ENCODE peak calls at places on chromosomes 16 and 17, in eight cellular contexts. One of them, this sample, is unnamed.
A peak's percentile ranks its signal among the peaks of the same experiment; 100 is the strongest.

GRCh38 chr16:89357460-89357859 is 132.9 kb downstream of the ANKRD11 start:
- DNase-seq in mammary epithelial cell: no peak
- DNase-seq in uterus: no peak
- DNase-seq in bronchial epithelial cell: no peak
- DNase-seq in stomach: no peak
- DNase-seq in AG10803: no peak
- DNase-seq in breast epithelium: no peak
- DNase-seq in esophagus muscularis mucosa: no peak
- DNase-seq in this sample: no peak

GRCh38 chr17:3890893-3891219 is 2.0 kb downstream of the CAMKK1 start:
- DNase-seq in uterus: no peak
- DNase-seq in esophagus muscularis mucosa: no peak
- DNase-seq in breast epithelium: no peak
- DNase-seq in mammary epithelial cell: no peak
- DNase-seq in AG10803: no peak
- DNase-seq in bronchial epithelial cell: no peak
- DNase-seq in stomach: no peak
- DNase-seq in this sample: no peak

GRCh38 chr17:82913304-82914043 is 73.7 kb upstream of the ZNF750 start:
- DNase-seq in mammary epithelial cell: no peak
- DNase-seq in bronchial epithelial cell: no peak
- DNase-seq in stomach: peak; percentile 44
- DNase-seq in uterus: no peak
- DNase-seq in AG10803: no peak
- DNase-seq in esophagus muscularis mucosa: no peak
- DNase-seq in breast epithelium: no peak
- DNase-seq in this sample: no peak

GRCh38 chr16:19555938-19556778 is 655 bp downstream of the VPS35L start:
- DNase-seq in esophagus muscularis mucosa: no peak
- DNase-seq in bronchial epithelial cell: peak; percentile 24
- DNase-seq in stomach: no peak
- DNase-seq in breast epithelium: no peak
- DNase-seq in mammary epithelial cell: peak; percentile 27
- DNase-seq in uterus: peak; percentile 19
- DNase-seq in AG10803: peak; percentile 23
- DNase-seq in this sample: no peak

GRCh38 chr17:8839410-8839935 is 28.0 kb downstream of the PIK3R6 start:
- DNase-seq in breast epithelium: no peak
- DNase-seq in stomach: no peak
- DNase-seq in esophagus muscularis mucosa: peak; percentile 34
- DNase-seq in uterus: no peak
- DNase-seq in bronchial epithelial cell: no peak
- DNase-seq in AG10803: no peak
- DNase-seq in mammary epithelial cell: no peak
- DNase-seq in this sample: peak; percentile 1

GRCh38 chr16:84246679-84247077 is 6.9 kb upstream of the KCNG4 start:
- DNase-seq in uterus: no peak
- DNase-seq in stomach: no peak
- DNase-seq in mammary epithelial cell: no peak
- DNase-seq in breast epithelium: no peak
- DNase-seq in AG10803: no peak
- DNase-seq in esophagus muscularis mucosa: no peak
- DNase-seq in bronchial epithelial cell: no peak
- DNase-seq in this sample: no peak

GRCh38 chr16:2486645-2487516 is 12.0 kb downstream of the TBC1D24 start:
- DNase-seq in mammary epithelial cell: no peak
- DNase-seq in stomach: peak; percentile 81
- DNase-seq in uterus: no peak
- DNase-seq in bronchial epithelial cell: peak; percentile 41
- DNase-seq in AG10803: no peak
- DNase-seq in esophagus muscularis mucosa: no peak
- DNase-seq in breast epithelium: peak; percentile 71
- DNase-seq in this sample: no peak

GRCh38 chr17:71163121-71163812 is 957.6 kb upstream of the SOX9 start:
- DNase-seq in mammary epithelial cell: no peak
- DNase-seq in esophagus muscularis mucosa: no peak
- DNase-seq in breast epithelium: no peak
- DNase-seq in bronchial epithelial cell: peak; percentile 15
- DNase-seq in AG10803: no peak
- DNase-seq in stomach: peak; percentile 77
- DNase-seq in uterus: no peak
- DNase-seq in this sample: no peak

GRCh38 chr17:60231234-60231633 is 81.5 kb downstream of the CA4 start:
- DNase-seq in esophagus muscularis mucosa: no peak
- DNase-seq in AG10803: peak; percentile 21
- DNase-seq in uterus: no peak
- DNase-seq in stomach: no peak
- DNase-seq in breast epithelium: no peak
- DNase-seq in mammary epithelial cell: peak; percentile 9
- DNase-seq in bronchial epithelial cell: peak; percentile 19
- DNase-seq in this sample: no peak

GRCh38 chr17:20970329-20970728 is 72.5 kb downstream of the USP22 start:
- DNase-seq in AG10803: no peak
- DNase-seq in uterus: no peak
- DNase-seq in bronchial epithelial cell: no peak
- DNase-seq in mammary epithelial cell: no peak
- DNase-seq in stomach: no peak
- DNase-seq in esophagus muscularis mucosa: no peak
- DNase-seq in breast epithelium: no peak
- DNase-seq in this sample: no peak

GRCh38 chr17:4808378-4808767 is 1.4 kb downstream of the PLD2 start:
- DNase-seq in AG10803: no peak
- DNase-seq in esophagus muscularis mucosa: no peak
- DNase-seq in breast epithelium: peak; percentile 80
- DNase-seq in stomach: peak; percentile 80
- DNase-seq in mammary epithelial cell: no peak
- DNase-seq in bronchial epithelial cell: no peak
- DNase-seq in uterus: peak; percentile 41
- DNase-seq in this sample: no peak

GRCh38 chr17:72555052-72555451 is 434.2 kb downstream of the SOX9 start:
- DNase-seq in bronchial epithelial cell: peak; percentile 30
- DNase-seq in uterus: no peak
- DNase-seq in AG10803: no peak
- DNase-seq in esophagus muscularis mucosa: no peak
- DNase-seq in mammary epithelial cell: no peak
- DNase-seq in stomach: no peak
- DNase-seq in breast epithelium: no peak
- DNase-seq in this sample: no peak

GRCh38 chr17:39996789-39997188 is 16.2 kb downstream of the PSMD3 start:
- DNase-seq in stomach: no peak
- DNase-seq in AG10803: no peak
- DNase-seq in bronchial epithelial cell: no peak
- DNase-seq in mammary epithelial cell: no peak
- DNase-seq in esophagus muscularis mucosa: no peak
- DNase-seq in uterus: no peak
- DNase-seq in breast epithelium: no peak
- DNase-seq in this sample: peak; percentile 70

GRCh38 chr17:41417576-41418015 is 6.8 kb downstream of the KRT37 start:
- DNase-seq in uterus: no peak
- DNase-seq in bronchial epithelial cell: peak; percentile 91
- DNase-seq in breast epithelium: no peak
- DNase-seq in AG10803: no peak
- DNase-seq in mammary epithelial cell: peak; percentile 65
- DNase-seq in stomach: no peak
- DNase-seq in esophagus muscularis mucosa: no peak
- DNase-seq in this sample: no peak

GRCh38 chr17:78112508-78113471 is 15.8 kb downstream of the TMC6 start:
- DNase-seq in AG10803: peak; percentile 33
- DNase-seq in mammary epithelial cell: peak; percentile 38
- DNase-seq in stomach: peak; percentile 87
- DNase-seq in uterus: peak; percentile 58
- DNase-seq in breast epithelium: peak; percentile 75
- DNase-seq in bronchial epithelial cell: peak; percentile 32
- DNase-seq in esophagus muscularis mucosa: no peak
- DNase-seq in this sample: peak; percentile 79

GRCh38 chr17:14950216-14950615 is 314.9 kb downstream of the PMP22 start:
- DNase-seq in AG10803: peak; percentile 77
- DNase-seq in breast epithelium: no peak
- DNase-seq in bronchial epithelial cell: no peak
- DNase-seq in stomach: no peak
- DNase-seq in esophagus muscularis mucosa: peak; percentile 64
- DNase-seq in uterus: no peak
- DNase-seq in mammary epithelial cell: no peak
- DNase-seq in this sample: no peak

GRCh38 chr16:83887088-83887487 is 11.8 kb upstream of the MLYCD start:
- DNase-seq in bronchial epithelial cell: peak; percentile 16
- DNase-seq in AG10803: peak; percentile 23
- DNase-seq in stomach: peak; percentile 46
- DNase-seq in esophagus muscularis mucosa: no peak
- DNase-seq in uterus: no peak
- DNase-seq in breast epithelium: no peak
- DNase-seq in mammary epithelial cell: peak; percentile 2
- DNase-seq in this sample: no peak

GRCh38 chr17:50611639-50612038 is 23.0 kb upstream of the ABCC3 start:
- DNase-seq in breast epithelium: no peak
- DNase-seq in bronchial epithelial cell: no peak
- DNase-seq in AG10803: no peak
- DNase-seq in uterus: no peak
- DNase-seq in stomach: no peak
- DNase-seq in esophagus muscularis mucosa: no peak
- DNase-seq in mammary epithelial cell: no peak
- DNase-seq in this sample: no peak

DNA sequence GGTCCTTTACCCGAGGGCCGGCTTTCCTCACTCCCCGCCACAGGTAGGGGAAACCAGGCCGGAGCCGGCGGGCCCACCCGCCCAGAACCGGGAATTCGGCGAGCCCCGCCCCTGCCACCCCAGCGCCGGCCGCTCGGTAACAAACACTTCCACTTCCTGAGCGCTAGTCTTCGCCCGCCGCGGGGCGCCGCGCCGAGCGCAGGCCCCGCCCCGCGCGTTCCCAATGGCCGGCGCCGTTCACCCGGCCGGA is 224 bp upstream of the NHERF1 start:
- DNase-seq in mammary epithelial cell: no peak
- DNase-seq in breast epithelium: no peak
- DNase-seq in bronchial epithelial cell: peak; percentile 83
- DNase-seq in uterus: no peak
- DNase-seq in esophagus muscularis mucosa: no peak
- DNase-seq in AG10803: no peak
- DNase-seq in stomach: no peak
- DNase-seq in this sample: no peak
- TF ChIP-seq CTCF in mammary epithelial cell: no peak
- TF ChIP-seq CTCF in breast epithelium: no peak
- TF ChIP-seq CTCF in bronchial epithelial cell: no peak
- TF ChIP-seq CTCF in uterus: no peak
- TF ChIP-seq CTCF in esophagus muscularis mucosa: peak; percentile 20
- TF ChIP-seq CTCF in AG10803: no peak
- TF ChIP-seq CTCF in stomach: peak; percentile 11
- TF ChIP-seq CTCF in this sample: no peak

DNA sequence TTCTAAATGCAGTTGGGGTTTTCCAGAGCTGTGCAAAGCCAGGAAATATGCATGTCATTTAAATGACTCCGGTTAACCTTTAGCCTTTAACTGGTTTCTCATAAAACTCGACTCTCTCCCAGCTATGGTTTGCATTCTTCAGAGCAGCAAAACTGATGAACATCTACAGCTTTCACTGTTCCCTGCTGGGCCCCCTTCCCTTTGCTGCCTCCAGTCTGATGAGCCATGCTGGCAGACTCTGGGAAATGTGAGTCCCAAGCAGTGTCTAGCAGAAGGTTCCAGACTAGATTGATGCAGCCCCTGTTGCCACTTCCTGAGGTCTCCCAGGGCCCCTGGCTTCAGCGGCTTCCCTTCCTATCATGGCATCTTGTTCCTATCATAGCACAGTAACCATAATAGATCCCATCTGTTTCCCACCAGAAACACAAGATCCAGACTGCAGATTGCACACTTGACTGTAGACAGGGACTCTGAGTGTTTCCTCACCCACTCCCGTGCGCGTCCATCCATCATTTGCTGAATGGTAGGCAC is 135.4 kb downstream of the CLEC16A start:
- DNase-seq in breast epithelium: no peak
- DNase-seq in esophagus muscularis mucosa: no peak
- DNase-seq in stomach: no peak
- DNase-seq in bronchial epithelial cell: no peak
- DNase-seq in AG10803: peak; percentile 93
- DNase-seq in uterus: no peak
- DNase-seq in mammary epithelial cell: peak; percentile 28
- DNase-seq in this sample: no peak
- TF ChIP-seq CTCF in breast epithelium: no peak
- TF ChIP-seq CTCF in esophagus muscularis mucosa: no peak
- TF ChIP-seq CTCF in stomach: no peak
- TF ChIP-seq CTCF in bronchial epithelial cell: no peak
- TF ChIP-seq CTCF in AG10803: no peak
- TF ChIP-seq CTCF in uterus: no peak
- TF ChIP-seq CTCF in mammary epithelial cell: no peak
- TF ChIP-seq CTCF in this sample: no peak

DNA sequence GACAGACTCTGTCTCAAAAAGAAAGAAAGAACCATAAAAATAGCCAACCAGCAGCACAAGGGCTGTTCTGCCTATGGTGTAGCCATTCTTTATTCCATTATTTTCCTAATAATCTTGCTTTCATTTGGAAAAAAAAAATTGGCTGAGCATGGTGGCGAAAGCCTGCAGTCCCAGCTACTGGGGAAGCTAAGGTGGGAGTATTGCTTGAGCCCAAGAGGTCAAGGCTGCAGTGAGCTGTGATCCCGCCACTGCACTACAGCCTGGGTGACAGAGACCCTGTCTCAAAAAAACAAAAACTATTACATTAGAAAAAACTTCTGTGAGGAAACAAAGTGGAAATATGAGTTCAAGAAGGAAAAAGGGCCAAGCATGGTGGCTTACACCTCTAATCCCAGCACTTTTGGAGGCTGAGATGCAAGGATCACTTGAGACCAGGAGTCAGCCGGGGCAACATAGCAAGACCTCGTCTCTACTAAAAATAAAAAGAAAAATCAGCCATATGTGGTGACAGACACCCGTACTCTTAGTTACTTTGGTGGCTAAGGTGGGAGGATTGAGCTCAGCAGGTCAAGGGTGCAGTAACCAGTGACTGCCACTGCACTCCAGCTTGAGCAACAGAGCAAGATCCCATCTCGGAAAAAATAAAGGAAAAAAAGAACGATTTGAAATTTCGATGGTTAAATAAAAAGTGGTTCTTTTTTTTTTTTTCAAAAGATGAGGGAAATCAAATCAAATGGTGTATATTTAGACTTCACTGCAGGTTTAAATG is 2.5 kb downstream of the DCAKD start:
- DNase-seq in uterus: no peak
- DNase-seq in breast epithelium: no peak
- DNase-seq in stomach: no peak
- DNase-seq in mammary epithelial cell: no peak
- DNase-seq in bronchial epithelial cell: no peak
- DNase-seq in AG10803: no peak
- DNase-seq in esophagus muscularis mucosa: no peak
- DNase-seq in this sample: no peak
- TF ChIP-seq CTCF in uterus: no peak
- TF ChIP-seq CTCF in breast epithelium: no peak
- TF ChIP-seq CTCF in stomach: peak; percentile 19
- TF ChIP-seq CTCF in mammary epithelial cell: no peak
- TF ChIP-seq CTCF in bronchial epithelial cell: peak; percentile 11
- TF ChIP-seq CTCF in AG10803: peak; percentile 45
- TF ChIP-seq CTCF in esophagus muscularis mucosa: peak; percentile 12
- TF ChIP-seq CTCF in this sample: peak; percentile 15

GRCh38 chr17:56549501-56549900 is 44.0 kb upstream of the NOG start:
- DNase-seq in uterus: no peak
- DNase-seq in stomach: no peak
- DNase-seq in bronchial epithelial cell: no peak
- DNase-seq in breast epithelium: no peak
- DNase-seq in mammary epithelial cell: no peak
- DNase-seq in esophagus muscularis mucosa: no peak
- DNase-seq in AG10803: no peak
- DNase-seq in this sample: no peak
- TF ChIP-seq CTCF in uterus: no peak
- TF ChIP-seq CTCF in stomach: no peak
- TF ChIP-seq CTCF in bronchial epithelial cell: no peak
- TF ChIP-seq CTCF in breast epithelium: no peak
- TF ChIP-seq CTCF in mammary epithelial cell: no peak
- TF ChIP-seq CTCF in esophagus muscularis mucosa: no peak
- TF ChIP-seq CTCF in AG10803: no peak
- TF ChIP-seq CTCF in this sample: no peak

This sample was measured in right atrium auricular region.